ENCODE peak calls at places on chromosomes 1 and 21, in five cellular contexts. V, P, X, M and W are unnamed samples.

GRCh38 chr1:192445243-192445642 is 128.5 kb downstream of the RGS21 start:
- DNase-seq in M (no peak), V (no peak), P (no peak), X (no peak), W (no peak)

GRCh38 chr1:194717334-194717733 is 1530.9 kb upstream of the B3GALT2 start:
- DNase-seq in P (no peak), M (no peak), X (no peak), V (no peak), W (no peak)

GRCh38 chr21:19704832-19705231 is 1293.4 kb upstream of the NCAM2 start:
- DNase-seq in M (no peak), P (no peak), V (no peak), X (no peak), W (no peak)

GRCh38 chr1:51648180-51649109 is 31.6 kb downstream of the OSBPL9 start:
- DNase-seq in P (peak; percentile 24), M (peak; percentile 66), X (no peak), V (peak; percentile 71), W (peak; percentile 69)

GRCh38 chr1:231929311-231929710 is 302.7 kb downstream of the DISC1 start:
- DNase-seq in M (peak; percentile 14), P (peak; percentile 90), X (no peak), V (peak; percentile 58), W (peak; percentile 42)

GRCh38 chr1:205045146-205045545 is 2.1 kb downstream of the CNTN2 start:
- DNase-seq in V (no peak), P (no peak), M (no peak), X (no peak), W (no peak)

GRCh38 chr1:234933031-234933430 is 195.6 kb downstream of the TOMM20 start:
- DNase-seq in P (peak; percentile 22), M (no peak), V (no peak), X (no peak), W (no peak)

GRCh38 chr1:38198099-38198498 is 151.5 kb upstream of the POU3F1 start:
- DNase-seq in M (no peak), X (no peak), V (no peak), P (no peak), W (no peak)

GRCh38 chr21:42781150-42781980 is 98.0 kb downstream of the WDR4 start:
- DNase-seq in P (no peak), M (no peak), X (no peak), V (no peak), W (no peak)

GRCh38 chr21:29655577-29655976 is 284.2 kb downstream of the GRIK1 start:
- DNase-seq in V (no peak), M (no peak), X (no peak), P (no peak), W (no peak)

GRCh38 chr1:67285780-67286488 is 21.7 kb upstream of the IL12RB2 start:
- DNase-seq in V (no peak), M (no peak), X (no peak), P (peak; percentile 10), W (no peak)

GRCh38 chr1:116168277-116169032 is 57.3 kb downstream of the MAB21L3 start:
- DNase-seq in M (no peak), P (peak; percentile 16), X (peak; percentile 60), V (no peak), W (peak; percentile 29)

GRCh38 chr1:72037745-72038343 is 244.5 kb downstream of the NEGR1 start:
- DNase-seq in P (peak; percentile 60), M (no peak), X (peak; percentile 54), V (no peak), W (peak; percentile 11)

GRCh38 chr1:245807954-245808719 is 653.4 kb downstream of the KIF26B start:
- DNase-seq in V (no peak), P (no peak), M (no peak), X (no peak), W (no peak)

GRCh38 chr1:185916866-185917265 is 182.7 kb downstream of the HMCN1 start:
- DNase-seq in V (no peak), X (no peak), M (no peak), P (no peak), W (no peak)

GRCh38 chr1:54485417-54485816 is 62.6 kb upstream of the ACOT11 start:
- DNase-seq in X (peak; percentile 23), V (no peak), M (no peak), P (peak; percentile 25), W (no peak)

GRCh38 chr1:1779691-1780597 is 1.7 kb upstream of the NADK start:
- DNase-seq in M (peak; percentile 11), P (peak; percentile 91), X (peak; percentile 68), V (no peak), W (no peak)

GRCh38 chr1:81582467-81582986 is 218.2 kb upstream of the ADGRL2 start:
- DNase-seq in P (no peak), M (peak; percentile 7), X (no peak), V (no peak), W (no peak)

GRCh38 chr1:54816951-54817350 is 15.8 kb upstream of the TTC22 start:
- DNase-seq in V (no peak), P (no peak), X (no peak), M (no peak), W (no peak)

GRCh38 chr1:200410566-200410878 is 686 bp upstream of the ZNF281 start:
- DNase-seq in X (peak; percentile 44), P (peak; percentile 90), V (no peak), M (no peak), W (no peak)

GRCh38 chr1:224637510-224637909 is 21.4 kb downstream of the CNIH3 start:
- DNase-seq in X (no peak), P (peak; percentile 92), M (peak; percentile 84), V (no peak), W (peak; percentile 98)

GRCh38 chr1:27117733-27118439 is 37.0 kb downstream of the SLC9A1 start:
- DNase-seq in X (no peak), V (no peak), M (no peak), P (peak; percentile 31), W (no peak)

GRCh38 chr1:68819190-68819829 is 322.4 kb upstream of the DEPDC1 start:
- DNase-seq in P (peak; percentile 35), M (no peak), V (no peak), X (no peak), W (no peak)

GRCh38 chr1:223700942-223701637 is 11.2 kb upstream of the CAPN2 start:
- DNase-seq in M (peak; percentile 85), P (peak; percentile 97), V (peak; percentile 97), X (no peak), W (peak; percentile 97)

GRCh38 chr1:45266151-45266801 is 59.9 kb upstream of the ZSWIM5 start:
- DNase-seq in X (no peak), P (peak; percentile 83), M (peak; percentile 24), V (peak; percentile 49), W (peak; percentile 71)

GRCh38 chr1:179351281-179351680 is 14.5 kb upstream of the AXDND1 start:
- DNase-seq in X (no peak), M (no peak), P (no peak), V (no peak), W (no peak)

GRCh38 chr1:247442164-247442563 is 15.7 kb downstream of the OR2B11 start:
- DNase-seq in V (no peak), M (no peak), P (no peak), X (no peak), W (no peak)

GRCh38 chr1:85628791-85629531 is 48.4 kb downstream of the CCN1 start:
- DNase-seq in V (peak; percentile 92), M (peak; percentile 82), X (no peak), P (peak; percentile 68), W (peak; percentile 73)

GRCh38 chr1:191206808-191207207 is 729.1 kb upstream of the BRINP3 start:
- DNase-seq in X (no peak), M (no peak), P (peak; percentile 80), V (no peak), W (no peak)

GRCh38 chr1:204975021-204975420 is 68.0 kb upstream of the CNTN2 start:
- DNase-seq in P (no peak), X (no peak), V (no peak), M (no peak), W (no peak)

DNA sequence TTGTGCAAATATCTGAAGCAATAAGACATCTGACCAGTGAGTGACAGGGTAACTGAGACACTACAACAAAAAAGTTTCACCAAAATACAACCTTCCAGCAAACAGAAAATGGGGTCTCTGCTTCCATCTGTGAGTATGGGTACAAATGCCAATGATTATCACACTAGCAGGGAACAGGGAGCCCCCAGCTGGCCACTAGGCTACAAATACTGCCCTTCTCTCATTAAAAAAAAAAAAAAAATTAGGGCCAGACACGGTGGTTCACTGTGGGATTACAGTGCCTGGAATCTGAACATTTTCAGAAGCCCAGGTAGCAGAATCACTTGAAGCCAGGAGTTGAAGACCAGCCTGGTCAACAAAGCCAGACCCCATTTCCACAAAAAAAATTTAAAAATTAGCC is 48.4 kb upstream of the EDARADD start:
- DNase-seq in X (no peak), P (peak; percentile 33), V (no peak), M (no peak), W (no peak)
- TF ChIP-seq CTCF in X (peak; percentile 9), P (no peak), V (no peak), M (peak; percentile 34), W (peak; percentile 16)

DNA sequence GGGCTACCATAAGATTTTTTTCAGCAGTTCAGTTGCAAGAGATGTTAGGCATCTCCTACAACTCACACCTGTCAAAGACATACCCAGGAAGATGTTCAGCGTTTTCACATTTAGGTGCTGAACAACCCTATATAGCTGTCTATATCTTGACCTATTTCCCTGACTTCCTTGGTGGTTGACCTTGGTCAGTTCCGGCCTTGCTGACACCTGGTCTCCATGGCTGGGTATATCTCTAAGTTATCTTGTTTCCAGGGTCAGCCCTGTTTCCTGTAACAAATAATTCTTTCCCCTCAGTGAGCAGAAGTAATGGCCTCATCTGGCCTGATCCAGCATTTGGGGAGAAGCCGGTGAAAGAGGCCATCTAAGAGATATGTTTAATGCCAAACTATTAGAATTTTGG is 2.4 kb upstream of the BTG2 start:
- DNase-seq in V (no peak), P (no peak), M (no peak), X (no peak), W (no peak)
- TF ChIP-seq CTCF in V (no peak), P (no peak), M (no peak), X (no peak), W (no peak)

DNA sequence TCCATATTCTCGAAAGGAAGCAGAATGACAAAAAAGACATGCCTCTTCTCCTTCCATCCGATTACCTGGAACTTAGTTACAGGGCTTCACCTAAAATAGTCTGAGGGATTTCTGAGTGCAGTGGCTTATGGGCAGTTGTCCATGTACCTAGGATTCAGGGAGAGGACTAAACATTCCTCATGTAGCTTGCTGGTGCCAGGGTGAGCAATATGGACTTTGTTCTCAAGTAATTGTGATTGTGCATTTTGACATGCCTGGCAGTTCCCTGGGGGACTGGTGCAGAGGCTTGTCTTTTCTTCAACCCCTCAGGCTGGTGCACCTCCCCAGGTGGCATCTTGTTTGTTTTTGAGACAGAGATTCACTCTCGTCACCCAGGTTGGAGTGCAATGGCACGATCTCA is 6.1 kb upstream of the PSEN2 start:
- DNase-seq in P (no peak), X (no peak), V (no peak), M (no peak), W (no peak)
- TF ChIP-seq CTCF in P (no peak), X (no peak), V (no peak), M (no peak), W (no peak)

GRCh38 chr1:182408435-182409070 is 8.1 kb upstream of the TEDDM1 start:
- DNase-seq in P (no peak), X (no peak), M (no peak), V (no peak), W (no peak)

GRCh38 chr1:182405578-182405977 is 5.1 kb upstream of the TEDDM1 start:
- DNase-seq in M (no peak), P (no peak), X (no peak), V (no peak), W (no peak)

GRCh38 chr1:182406006-182406405 is 5.5 kb upstream of the TEDDM1 start:
- DNase-seq in X (no peak), V (no peak), M (no peak), P (no peak), W (no peak)

GRCh38 chr1:182407724-182408123 is 7.3 kb upstream of the TEDDM1 start:
- DNase-seq in M (no peak), V (no peak), P (no peak), X (no peak), W (no peak)

GRCh38 chr1:182404764-182405163 is 4.3 kb upstream of the TEDDM1 start:
- DNase-seq in X (no peak), P (no peak), V (no peak), M (no peak), W (no peak)
- TF ChIP-seq CTCF in X (peak; percentile 37), P (no peak), V (no peak), M (no peak), W (peak; percentile 29)